ENCODE peak calls at places on chromosome 10, in seven cellular contexts. U is AG04450, C is fibroblast of lung, O is Panc1, I is kidney epithelial cell, D is fibroblast of pulmonary artery, J is activated B cell treated with CpG ODN at 0.5 μM for 24 hours. Y is an unnamed sample.

GRCh38 chr10:78337646-78338391 is 304.2 kb downstream of the RPS24 start:
- DNase-seq in I (no peak), U (no peak), C (peak; percentile 64), D (no peak), O (no peak), J (no peak), Y (no peak)

GRCh38 chr10:21260060-21260792 is 265.3 kb downstream of the SKIDA1 start:
- DNase-seq in O (no peak), I (no peak), U (no peak), C (peak; percentile 28), D (peak; percentile 27), J (no peak), Y (no peak)

GRCh38 chr10:62638062-62638477 is 166.4 kb upstream of the ADO start:
- DNase-seq in D (peak; percentile 75), U (no peak), J (no peak), I (no peak), C (peak; percentile 57), O (no peak), Y (no peak)

GRCh38 chr10:89249066-89249465 is 2.5 kb downstream of the LIPA start:
- DNase-seq in C (no peak), O (no peak), I (no peak), U (no peak), J (no peak), D (no peak), Y (peak; percentile 54)

GRCh38 chr10:69684020-69684980 is 54.3 kb downstream of the FAM241B start:
- DNase-seq in I (no peak), U (no peak), J (no peak), O (no peak), D (peak; percentile 66), C (peak; percentile 52), Y (no peak)

GRCh38 chr10:48444266-48444665 is 137.8 kb downstream of the MAPK8 start:
- DNase-seq in I (no peak), U (no peak), J (no peak), O (no peak), C (peak; percentile 27), D (peak; percentile 54), Y (peak; percentile 21)

GRCh38 chr10:129328531-129328930 is 138.5 kb upstream of the MGMT start:
- DNase-seq in O (no peak), C (no peak), D (peak; percentile 42), I (no peak), J (no peak), U (no peak), Y (no peak)

GRCh38 chr10:124711145-124711544 is 33.0 kb downstream of the FAM53B start:
- DNase-seq in U (no peak), O (no peak), D (no peak), J (no peak), C (no peak), I (no peak), Y (no peak)

GRCh38 chr10:36492590-36493510 is 632.5 kb upstream of the ANKRD30A start:
- DNase-seq in I (no peak), C (peak; percentile 72), J (no peak), O (no peak), D (peak; percentile 41), U (no peak), Y (no peak)

GRCh38 chr10:63166742-63167258 is 33.7 kb downstream of the NRBF2 start:
- DNase-seq in D (peak; percentile 93), U (peak; percentile 65), I (peak; percentile 48), J (no peak), O (peak; percentile 57), C (peak; percentile 69), Y (peak; percentile 30)

GRCh38 chr10:87860156-87860795 is 3.1 kb downstream of the KLLN start:
- DNase-seq in J (no peak), U (no peak), D (peak; percentile 76), O (peak; percentile 78), I (no peak), C (peak; percentile 65), Y (peak; percentile 69)

DNA sequence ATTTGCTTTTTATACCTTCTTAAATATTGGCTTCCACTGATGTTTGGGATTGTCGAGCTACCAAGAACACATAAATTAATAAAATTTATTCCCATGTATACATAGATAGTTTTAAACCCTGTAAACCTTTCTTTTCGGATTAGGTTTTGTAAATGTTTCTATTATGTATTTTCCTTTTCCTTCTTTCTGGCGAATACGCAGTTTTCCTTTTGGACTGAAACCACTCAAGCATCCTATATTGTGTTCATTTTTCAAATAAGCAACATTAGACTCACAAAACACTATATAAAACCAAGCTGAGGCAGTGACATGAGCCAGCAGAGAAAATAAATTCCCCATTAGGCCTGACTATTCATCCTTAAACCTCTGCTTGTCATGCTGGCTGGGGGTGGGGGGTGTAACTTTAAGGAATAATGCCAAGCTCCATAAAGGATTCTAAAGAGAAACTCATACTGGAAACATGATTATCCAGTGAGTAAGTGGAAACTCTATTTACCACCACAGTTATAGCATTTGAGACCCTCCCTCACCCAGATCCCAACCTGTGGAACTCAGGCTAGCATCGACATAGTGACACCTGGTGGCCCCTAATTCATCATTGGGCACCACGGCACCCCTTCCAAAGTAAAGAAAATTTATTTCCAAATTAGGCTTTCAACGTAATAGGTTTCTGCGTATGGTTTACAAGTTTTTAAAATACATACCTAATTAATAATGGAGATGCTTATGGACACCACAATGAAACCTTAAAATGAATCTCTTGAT is 86.5 kb upstream of the CELF2 start:
- DNase-seq in C (no peak), U (no peak), J (no peak), D (no peak), O (no peak), I (no peak), Y (no peak)
- TF ChIP-seq CTCF in C (no peak), U (no peak), J (no peak), D (peak; percentile 14), O (no peak), I (peak; percentile 2), Y (no peak)

DNA sequence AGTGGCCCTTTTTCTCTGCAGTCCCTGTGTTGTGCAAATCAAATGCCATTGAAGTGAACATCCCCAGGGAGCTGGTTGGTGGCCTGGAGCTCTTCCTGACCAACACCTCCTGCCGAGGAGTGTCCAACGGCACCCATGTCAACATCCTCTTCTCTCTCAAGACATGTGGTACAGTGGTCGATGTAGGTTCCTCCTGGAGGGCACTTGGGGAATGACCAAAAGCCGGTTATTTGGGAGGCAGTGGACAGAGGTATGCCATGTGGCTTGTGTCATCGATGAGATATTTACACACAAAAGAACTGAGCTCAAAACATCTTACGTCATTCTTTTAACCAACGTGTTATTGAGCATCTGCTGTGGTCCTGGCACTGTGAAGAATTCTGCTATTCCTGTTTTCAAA is 19.7 kb downstream of the OIT3 start:
- DNase-seq in C (no peak), D (no peak), U (no peak), O (no peak), I (no peak), J (no peak), Y (no peak)
- TF ChIP-seq CTCF in C (no peak), D (no peak), U (no peak), O (no peak), I (no peak), J (no peak), Y (no peak)

DNA sequence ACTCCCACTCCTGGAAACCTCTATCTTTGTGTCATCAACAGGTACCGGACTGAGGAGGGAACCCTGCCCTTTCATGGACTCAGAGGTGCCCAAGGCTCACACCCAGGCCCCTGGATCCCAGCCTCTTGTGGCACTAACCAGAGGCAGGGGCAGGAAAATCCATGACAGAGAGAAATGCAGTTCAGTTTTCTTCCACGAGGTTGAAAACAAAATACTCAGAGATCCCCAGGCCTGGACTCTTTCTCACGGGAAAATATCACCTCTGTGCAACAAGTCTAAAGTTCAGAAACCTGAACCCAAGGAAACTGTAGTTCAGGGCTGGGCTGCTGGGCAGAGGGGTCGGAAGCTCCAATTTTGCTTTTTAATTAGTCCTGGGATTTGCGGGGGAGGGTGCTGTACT is 21.4 kb upstream of the OPN4 start:
- DNase-seq in C (no peak), U (no peak), J (no peak), O (no peak), D (no peak), I (no peak), Y (no peak)
- TF ChIP-seq CTCF in C (no peak), U (no peak), J (no peak), O (no peak), D (no peak), I (no peak), Y (no peak)

GRCh38 chr10:58518775-58519174 is 6.1 kb downstream of the BICC1 start:
- DNase-seq in I (peak; percentile 74), O (no peak), U (no peak), D (no peak), J (no peak), C (peak; percentile 68), Y (no peak)

GRCh38 chr10:58515296-58515956 is 2.8 kb downstream of the BICC1 start:
- DNase-seq in I (no peak), C (peak; percentile 28), O (no peak), U (no peak), D (peak; percentile 32), J (no peak), Y (no peak)

GRCh38 chr10:58516118-58516517 is 3.4 kb downstream of the BICC1 start:
- DNase-seq in J (no peak), U (no peak), I (peak; percentile 63), O (no peak), D (no peak), C (peak; percentile 70), Y (no peak)

GRCh38 chr10:58517481-58518355 is 5.0 kb downstream of the BICC1 start:
- DNase-seq in D (no peak), U (no peak), I (no peak), C (no peak), J (no peak), O (no peak), Y (no peak)

DNA sequence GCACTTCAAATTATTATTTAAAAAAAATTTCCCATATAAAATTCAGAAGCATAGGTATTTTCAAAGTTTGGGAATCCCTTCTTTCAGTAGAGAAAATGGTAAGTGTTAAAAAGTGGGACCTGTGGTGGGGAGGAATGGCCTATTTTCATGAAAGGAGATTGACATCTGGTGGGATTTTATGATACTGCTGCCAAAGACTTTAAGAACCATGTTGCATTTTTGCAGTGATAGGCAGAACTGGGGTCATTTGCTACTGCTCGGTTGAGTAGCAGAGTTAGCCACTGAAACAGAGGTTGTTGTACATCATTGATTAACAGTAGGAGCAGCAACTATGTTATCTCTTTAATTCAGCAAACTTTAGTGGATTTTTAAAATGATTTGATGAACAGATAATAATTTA is 4.4 kb downstream of the BICC1 start:
- DNase-seq in I (no peak), D (no peak), J (no peak), U (no peak), O (no peak), C (peak; percentile 5), Y (no peak)
- TF ChIP-seq CTCF in I (no peak), D (no peak), J (no peak), U (no peak), O (no peak), C (no peak), Y (no peak)

GRCh38 chr10:5616046-5616445 is 50.3 kb downstream of the ASB13 start:
- DNase-seq in U (no peak), I (no peak), C (no peak), O (no peak), J (no peak), D (no peak), Y (no peak)
- TF ChIP-seq CTCF in U (no peak), I (no peak), C (no peak), O (no peak), J (no peak), D (no peak), Y (no peak)

GRCh38 chr10:34960983-34961382 is 129.2 kb downstream of the CUL2 start:
- DNase-seq in O (no peak), I (no peak), U (no peak), C (no peak), D (peak; percentile 49), J (no peak), Y (no peak)
- TF ChIP-seq CTCF in O (peak; percentile 65), I (peak; percentile 35), U (peak; percentile 44), C (peak; percentile 17), D (peak; percentile 37), J (no peak), Y (no peak)

GRCh38 chr10:47354162-47354561 is 6.0 kb downstream of the RBP3 start:
- DNase-seq in U (no peak), D (peak; percentile 30), I (no peak), C (peak; percentile 4), O (no peak), J (no peak), Y (no peak)
- TF ChIP-seq CTCF in U (peak; percentile 27), D (peak; percentile 36), I (peak; percentile 29), C (no peak), O (no peak), J (no peak), Y (no peak)

Y was measured in GM13976.